ENCODE peak calls at places on chromosomes 13 and 19, in four cellular contexts. K is GM23248; J is BE2C; X is CD4-positive, alpha-beta T cell. E is an unnamed sample.
A peak's percentile ranks its signal among the peaks of the same experiment; 100 is the strongest.

GRCh38 chr19:1608414-1609391 is 3.4 kb upstream of the UQCR11 start:
- DNase-seq in K (peak; percentile 7), J (peak; percentile 45), X (peak; percentile 18), E (no peak)

GRCh38 chr13:49456156-49456555 is 12.1 kb downstream of the SETDB2 start:
- DNase-seq in K (no peak), J (no peak), X (no peak), E (no peak)

GRCh38 chr19:2973229-2973628 is 4.1 kb upstream of the TLE6 start:
- DNase-seq in K (no peak), J (no peak), X (no peak), E (no peak)

GRCh38 chr13:19646062-19646461 is 12.6 kb downstream of the MPHOSPH8 start:
- DNase-seq in K (no peak), J (no peak), X (no peak), E (no peak)

GRCh38 chr13:52999093-52999696 is 29.4 kb upstream of the OLFM4 start:
- DNase-seq in K (no peak), J (no peak), X (no peak), E (no peak)

GRCh38 chr19:46542428-46543230 is 47.0 kb upstream of the PNMA8B start:
- DNase-seq in K (peak; percentile 90), J (peak; percentile 88), X (peak; percentile 77), E (peak; percentile 70)

GRCh38 chr19:40982594-40983101 is 8.4 kb upstream of the CYP2B6 start:
- DNase-seq in K (peak; percentile 55), J (no peak), X (no peak), E (peak; percentile 8)

GRCh38 chr19:1862068-1862423 is 1.3 kb downstream of the KLF16 start:
- DNase-seq in K (no peak), J (no peak), X (no peak), E (no peak)

GRCh38 chr19:29117926-29118325 is 95.0 kb downstream of the UQCRFS1 start:
- DNase-seq in K (no peak), J (no peak), X (no peak), E (no peak)

GRCh38 chr13:85386424-85386823 is 412.8 kb downstream of the SLITRK6 start:
- DNase-seq in K (no peak), J (peak; percentile 23), X (no peak), E (no peak)

GRCh38 chr13:104253063-104253680 is 1187.0 kb upstream of the SLC10A2 start:
- DNase-seq in K (no peak), J (no peak), X (no peak), E (no peak)

GRCh38 chr19:16876904-16877361 is 11.9 kb upstream of the F2RL3 start:
- DNase-seq in K (no peak), J (no peak), X (no peak), E (no peak)

GRCh38 chr13:76764916-76765315 is 121.3 kb downstream of the KCTD12 start:
- DNase-seq in K (no peak), J (no peak), X (no peak), E (no peak)

GRCh38 chr13:26529441-26529840 is 28.0 kb upstream of the WASF3 start:
- DNase-seq in K (peak; percentile 66), J (no peak), X (no peak), E (peak; percentile 52)

GRCh38 chr13:29721766-29722165 is 126.3 kb upstream of the SLC7A1 start:
- DNase-seq in K (no peak), J (no peak), X (no peak), E (no peak)

GRCh38 chr19:50492303-50493052 is 15.8 kb upstream of the GARIN5A start:
- DNase-seq in K (peak; percentile 30), J (no peak), X (no peak), E (no peak)

GRCh38 chr19:49801966-49802661 is 11.0 kb downstream of the FUZ start:
- DNase-seq in K (peak; percentile 92), J (peak; percentile 95), X (no peak), E (peak; percentile 23)

GRCh38 chr19:29400917-29401711 is 124.7 kb upstream of the VSTM2B start:
- DNase-seq in K (peak; percentile 6), J (no peak), X (no peak), E (no peak)

GRCh38 chr19:29665215-29665825 is at the start of gene PLEKHF1:
- DNase-seq in K (peak; percentile 93), J (peak; percentile 92), X (peak; percentile 74), E (peak; percentile 85)

GRCh38 chr13:36369268-36370107 is 23.3 kb upstream of the SPART start:
- DNase-seq in K (no peak), J (no peak), X (no peak), E (no peak)

GRCh38 chr19:5229778-5230165 is 110.8 kb downstream of the PTPRS start:
- DNase-seq in K (no peak), J (no peak), X (no peak), E (no peak)

GRCh38 chr19:40588110-40588854 is 11.6 kb downstream of the SHKBP1 start:
- DNase-seq in K (no peak), J (no peak), X (no peak), E (no peak)

GRCh38 chr13:36519432-36519831 is 87.1 kb downstream of the CCNA1 start:
- DNase-seq in K (no peak), J (no peak), X (no peak), E (no peak)

GRCh38 chr13:110271313-110271712 is 35.6 kb downstream of the COL4A1 start:
- DNase-seq in K (no peak), J (no peak), X (no peak), E (no peak)

GRCh38 chr13:89748716-89749115 is 1598.8 kb upstream of the MIR17HG start:
- DNase-seq in K (no peak), J (peak; percentile 23), X (no peak), E (no peak)

GRCh38 chr19:18205180-18205915 is 1.5 kb upstream of the RAB3A start:
- DNase-seq in K (peak; percentile 92), J (peak; percentile 58), X (no peak), E (peak; percentile 92)

GRCh38 chr13:106507560-106508274 is 27.7 kb downstream of the EFNB2 start:
- DNase-seq in K (peak; percentile 79), J (no peak), X (no peak), E (no peak)

GRCh38 chr19:49129238-49129583 is 9.9 kb downstream of the PPFIA3 start:
- DNase-seq in K (no peak), J (no peak), X (no peak), E (no peak)

GRCh38 chr19:39261704-39262103 is 6.5 kb upstream of the IFNL2 start:
- DNase-seq in K (no peak), J (no peak), X (no peak), E (no peak)

GRCh38 chr13:59236309-59236939 is 927.3 kb downstream of the DIAPH3 start:
- DNase-seq in K (no peak), J (no peak), X (no peak), E (no peak)

GRCh38 chr13:105894711-105895110 is 640.8 kb downstream of the EFNB2 start:
- DNase-seq in K (no peak), J (no peak), X (no peak), E (no peak)

GRCh38 chr19:13461536-13461935 is 44.7 kb downstream of the CACNA1A start:
- DNase-seq in K (no peak), J (no peak), X (no peak), E (no peak)

DNA sequence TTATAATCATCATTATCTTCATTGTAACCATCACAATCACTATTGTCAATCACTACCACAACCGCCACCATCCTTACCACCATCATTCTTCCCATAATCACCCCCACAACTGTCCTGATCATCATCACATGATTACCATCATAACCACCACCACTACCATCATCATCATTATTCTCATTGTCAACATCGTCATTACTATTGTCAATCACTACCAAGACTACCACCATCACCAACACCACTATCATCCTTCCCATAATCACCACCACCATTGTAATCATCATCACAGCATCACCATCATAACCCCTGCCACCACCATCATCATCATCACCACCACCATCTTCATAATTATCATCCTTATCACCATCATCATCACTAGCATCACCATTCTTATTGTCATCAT is 55.2 kb downstream of the MBD3L1 start:
- DNase-seq in K (no peak), J (no peak), X (no peak), E (no peak)
- H3K9me3 ChIP-seq in K (no peaks in the 10 kb centered on the region), J (no peaks in the 10 kb centered on the region), X (no peaks in the 10 kb centered on the region), E (no peaks in the 10 kb centered on the region)

DNA sequence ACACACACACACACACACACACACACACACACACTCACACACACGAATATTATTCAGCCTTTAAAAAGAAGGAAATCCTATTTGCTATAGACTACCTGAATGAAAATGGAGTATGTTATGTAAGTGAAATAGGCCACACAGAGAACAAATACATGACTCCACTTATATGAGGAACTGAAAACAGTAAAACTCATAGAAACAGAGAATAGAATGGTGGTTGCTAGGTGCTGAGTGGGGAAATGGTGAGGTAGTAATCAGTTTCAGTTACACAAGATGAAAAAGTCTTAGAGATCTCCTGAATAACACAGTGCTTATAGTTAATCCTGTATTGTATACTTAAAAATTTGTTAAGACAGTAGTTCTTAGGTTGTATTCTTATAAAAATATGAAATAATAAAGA is 8.2 kb downstream of the ZNF677 start:
- DNase-seq in K (no peak), J (no peak), X (no peak), E (no peak)
- H3K9me3 ChIP-seq in K (peaks cover 16% of the 10 kb centered on the region), J (no peaks in the 10 kb centered on the region), X (peaks cover 69% of the 10 kb centered on the region), E (peaks cover 6% of the 10 kb centered on the region)

GRCh38 chr19:36182612-36183454 is 30.6 kb upstream of the COX7A1 start:
- DNase-seq in K (no peak), J (no peak), X (no peak), E (no peak)
- H3K9me3 ChIP-seq in K (no peaks in the 10 kb centered on the region), J (no peaks in the 10 kb centered on the region), X (no peaks in the 10 kb centered on the region), E (no peaks in the 10 kb centered on the region)

DNA sequence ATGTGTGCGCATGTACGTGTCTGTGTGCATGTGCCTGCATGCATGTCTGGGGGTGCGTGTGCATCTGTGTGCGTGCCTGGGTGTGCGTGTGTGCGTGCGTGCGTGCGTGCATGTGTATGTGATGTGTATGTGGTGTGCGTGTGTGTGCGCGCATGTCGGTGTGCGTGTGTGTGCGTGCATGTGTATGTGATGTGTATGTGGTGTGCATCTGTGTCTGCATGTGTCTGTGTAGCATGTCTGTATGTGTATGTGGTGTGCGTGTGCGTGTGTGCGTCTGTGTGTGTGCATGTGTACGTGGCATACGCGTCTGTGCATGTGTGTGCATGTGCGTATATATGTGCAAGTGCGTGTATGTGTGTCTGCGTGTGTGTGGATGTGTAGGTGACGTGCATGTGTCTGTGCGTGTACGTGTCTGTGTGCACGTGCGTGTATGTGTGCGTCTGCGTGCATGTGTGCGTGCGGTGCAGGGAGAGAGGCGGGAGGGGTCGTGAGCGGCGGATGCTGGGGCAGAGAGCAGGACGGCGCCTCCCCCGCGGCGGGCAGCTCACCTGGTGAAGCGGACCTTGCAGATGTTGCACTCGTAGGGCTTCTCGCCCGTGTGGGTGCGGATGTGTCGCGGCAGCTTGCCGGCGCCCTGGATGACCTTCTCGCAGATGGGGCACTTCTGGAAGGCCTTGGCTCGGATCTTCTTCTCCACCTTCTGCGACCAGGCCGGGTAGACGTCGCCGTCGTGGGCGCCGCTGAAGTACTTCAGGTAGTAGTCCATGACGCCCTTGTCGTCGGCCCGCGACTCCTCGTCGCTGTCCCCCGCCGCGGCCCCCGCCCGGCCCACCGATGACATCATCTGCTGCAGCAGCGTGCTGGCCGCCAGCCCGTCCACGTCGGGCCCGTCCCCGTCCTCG is 13.0 kb downstream of the ZBTB7A start:
- DNase-seq in K (peak; percentile 2), J (peak; percentile 8), X (no peak), E (no peak)
- H3K9me3 ChIP-seq in K (no peaks in the 10 kb centered on the region), J (no peaks in the 10 kb centered on the region), X (no peaks in the 10 kb centered on the region), E (no peaks in the 10 kb centered on the region)

GRCh38 chr13:96159731-96160130 is 69.8 kb downstream of the HS6ST3 start:
- DNase-seq in K (no peak), J (no peak), X (no peak), E (no peak)
- H3K9me3 ChIP-seq in K (no peaks in the 10 kb centered on the region), J (no peaks in the 10 kb centered on the region), X (no peaks in the 10 kb centered on the region), E (no peaks in the 10 kb centered on the region)